ENCODE peak calls at places on chromosomes 13 and 19, in five cellular contexts. One of them, this sample, is unnamed.

GRCh38 chr13:52085416-52085815 is 43.5 kb downstream of the NEK5 start:
- DNase-seq in IMR-90: peak; percentile 86
- DNase-seq in ovary: no peak
- DNase-seq in thoracic aorta: no peak
- DNase-seq in transverse colon: no peak
- DNase-seq in this sample: no peak

GRCh38 chr13:43023244-43023931 is at the start of gene DNAJC15:
- DNase-seq in ovary: peak; percentile 46
- DNase-seq in thoracic aorta: peak; percentile 71
- DNase-seq in IMR-90: peak; percentile 83
- DNase-seq in transverse colon: peak; percentile 86
- DNase-seq in this sample: peak; percentile 95

GRCh38 chr13:42746846-42747245 is 34.5 kb upstream of the FAM216B start:
- DNase-seq in ovary: no peak
- DNase-seq in IMR-90: peak; percentile 58
- DNase-seq in transverse colon: no peak
- DNase-seq in thoracic aorta: no peak
- DNase-seq in this sample: no peak

GRCh38 chr19:5805465-5806132 is 732 bp downstream of the NRTN start:
- DNase-seq in transverse colon: peak; percentile 87
- DNase-seq in thoracic aorta: no peak
- DNase-seq in ovary: no peak
- DNase-seq in IMR-90: peak; percentile 24
- DNase-seq in this sample: no peak

GRCh38 chr13:44368062-44368591 is 5.5 kb upstream of the SERP2 start:
- DNase-seq in IMR-90: peak; percentile 71
- DNase-seq in ovary: no peak
- DNase-seq in thoracic aorta: no peak
- DNase-seq in transverse colon: no peak
- DNase-seq in this sample: no peak

GRCh38 chr13:32548837-32549236 is 10.2 kb upstream of the N4BP2L2 start:
- DNase-seq in thoracic aorta: no peak
- DNase-seq in transverse colon: no peak
- DNase-seq in ovary: no peak
- DNase-seq in IMR-90: peak; percentile 41
- DNase-seq in this sample: no peak

GRCh38 chr19:39969681-39970423 is 1.1 kb upstream of the PSMC4 start:
- DNase-seq in thoracic aorta: no peak
- DNase-seq in transverse colon: no peak
- DNase-seq in IMR-90: no peak
- DNase-seq in ovary: no peak
- DNase-seq in this sample: no peak

GRCh38 chr19:7917292-7918061 is 2.7 kb upstream of the SNAPC2 start:
- DNase-seq in ovary: peak; percentile 49
- DNase-seq in thoracic aorta: no peak
- DNase-seq in transverse colon: peak; percentile 69
- DNase-seq in IMR-90: peak; percentile 45
- DNase-seq in this sample: peak; percentile 77

GRCh38 chr19:55460670-55461258 is 678 bp downstream of the ISOC2 start:
- DNase-seq in ovary: peak; percentile 90
- DNase-seq in IMR-90: peak; percentile 74
- DNase-seq in thoracic aorta: peak; percentile 42
- DNase-seq in transverse colon: peak; percentile 86
- DNase-seq in this sample: peak; percentile 91

GRCh38 chr13:63124863-63125262 is 1709.2 kb upstream of the PCDH20 start:
- DNase-seq in IMR-90: peak; percentile 60
- DNase-seq in ovary: no peak
- DNase-seq in thoracic aorta: no peak
- DNase-seq in transverse colon: no peak
- DNase-seq in this sample: no peak

DNA sequence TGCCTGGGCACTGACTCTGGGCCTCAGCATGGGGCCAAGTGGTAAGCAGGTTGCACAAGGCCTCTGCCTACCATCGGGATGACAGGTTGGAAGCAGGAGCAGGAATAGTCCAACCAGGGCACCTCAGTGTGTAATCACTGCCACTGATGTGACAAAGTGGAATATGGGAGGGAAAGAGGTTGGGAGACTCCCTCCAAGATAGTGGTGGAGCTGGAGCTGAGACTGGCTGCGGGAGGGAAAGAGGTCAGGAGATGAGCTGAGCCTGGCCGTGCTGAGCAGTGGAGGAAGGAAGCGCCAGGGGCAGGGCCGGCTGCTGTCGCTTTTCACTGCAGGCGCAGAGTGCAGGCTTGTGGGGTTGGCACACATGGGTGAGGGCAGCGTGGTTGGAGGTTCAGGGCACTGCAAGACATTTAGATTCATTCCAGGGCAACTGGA is 6.8 kb downstream of the UPF3A start:
- DNase-seq in thoracic aorta: no peak
- DNase-seq in IMR-90: no peak
- DNase-seq in transverse colon: no peak
- DNase-seq in ovary: no peak
- DNase-seq in this sample: no peak
- H3K36me3 ChIP-seq in thoracic aorta: peaks cover 21% of the 10 kb centered on the region
- H3K36me3 ChIP-seq in IMR-90: peaks cover 41% of the 10 kb centered on the region
- H3K36me3 ChIP-seq in transverse colon: no peaks in the 10 kb centered on the region
- H3K36me3 ChIP-seq in ovary: no peaks in the 10 kb centered on the region
- H3K36me3 ChIP-seq in this sample: peaks cover 4% of the 10 kb centered on the region

DNA sequence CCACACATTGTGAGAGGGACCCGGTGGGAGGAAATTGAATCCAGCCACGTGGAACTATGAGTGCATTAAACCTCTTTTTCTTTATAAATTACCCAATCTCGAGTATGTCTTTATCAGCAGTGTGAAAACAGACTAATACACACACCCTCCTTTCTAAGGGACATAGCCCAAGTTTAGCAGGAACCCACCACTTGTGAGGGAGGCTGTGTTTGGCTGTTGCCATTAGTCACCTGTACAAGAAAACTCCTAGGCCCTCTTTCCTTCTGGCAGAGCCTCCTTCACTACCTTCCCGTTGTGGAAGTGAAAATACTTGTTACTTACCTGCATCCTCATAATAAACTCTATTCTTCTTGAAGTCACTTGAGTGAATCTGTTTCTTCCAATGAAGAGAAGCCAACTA is 76.3 kb upstream of the FARP1 start:
- DNase-seq in thoracic aorta: no peak
- DNase-seq in IMR-90: no peak
- DNase-seq in ovary: no peak
- DNase-seq in transverse colon: no peak
- DNase-seq in this sample: no peak
- H3K27ac ChIP-seq in thoracic aorta: no peak overlapping the region
- H3K27ac ChIP-seq in IMR-90: no peak overlapping the region
- H3K27ac ChIP-seq in ovary: no peak overlapping the region
- H3K27ac ChIP-seq in transverse colon: no peak overlapping the region
- H3K27ac ChIP-seq in this sample: no peak overlapping the region

GRCh38 chr19:51127032-51127431 is 2.3 kb downstream of the SIGLEC9 start:
- DNase-seq in IMR-90: no peak
- DNase-seq in transverse colon: no peak
- DNase-seq in ovary: no peak
- DNase-seq in thoracic aorta: no peak
- DNase-seq in this sample: no peak
- H3K4me3 ChIP-seq in IMR-90: no peak overlapping the region
- H3K4me3 ChIP-seq in transverse colon: no peak overlapping the region
- H3K4me3 ChIP-seq in ovary: no peak overlapping the region
- H3K4me3 ChIP-seq in thoracic aorta: peak overlapping the region; percentile 56
- H3K4me3 ChIP-seq in this sample: no peak overlapping the region

GRCh38 chr19:35960432-35960972 is 24.3 kb downstream of the LRFN3 start:
- DNase-seq in transverse colon: no peak
- DNase-seq in ovary: no peak
- DNase-seq in thoracic aorta: no peak
- DNase-seq in IMR-90: no peak
- DNase-seq in this sample: no peak
- H3K36me3 ChIP-seq in transverse colon: no peaks in the 10 kb centered on the region
- H3K36me3 ChIP-seq in ovary: no peaks in the 10 kb centered on the region
- H3K36me3 ChIP-seq in thoracic aorta: no peaks in the 10 kb centered on the region
- H3K36me3 ChIP-seq in IMR-90: no peaks in the 10 kb centered on the region
- H3K36me3 ChIP-seq in this sample: no peaks in the 10 kb centered on the region

DNA sequence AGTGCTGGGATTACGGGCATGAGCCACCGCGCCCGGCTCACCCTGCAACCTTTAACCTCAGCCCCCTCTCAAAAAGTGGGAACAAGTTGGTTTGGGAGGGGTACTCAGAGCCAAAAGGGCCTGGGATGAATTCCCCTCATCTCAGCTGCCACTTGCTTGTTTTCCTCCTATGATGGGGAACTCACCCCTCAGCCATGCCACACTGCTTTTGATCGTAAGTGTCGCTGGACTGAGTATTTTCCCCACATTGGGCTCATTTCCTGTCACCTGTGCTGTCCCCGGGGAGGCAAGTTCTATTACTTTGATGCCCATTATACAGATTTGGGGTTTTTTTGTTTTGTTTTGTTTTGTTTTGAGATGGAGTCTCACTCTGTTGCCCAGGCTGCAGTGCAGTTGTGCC is 6.5 kb downstream of the R3HDM4 start:
- DNase-seq in transverse colon: no peak
- DNase-seq in ovary: no peak
- DNase-seq in thoracic aorta: no peak
- DNase-seq in IMR-90: no peak
- DNase-seq in this sample: no peak
- H3K27ac ChIP-seq in transverse colon: no peak overlapping the region
- H3K27ac ChIP-seq in ovary: no peak overlapping the region
- H3K27ac ChIP-seq in thoracic aorta: no peak overlapping the region
- H3K27ac ChIP-seq in IMR-90: no peak overlapping the region
- H3K27ac ChIP-seq in this sample: no peak overlapping the region

This sample was measured in psoas muscle.